ENCODE peak calls at places on chromosomes 7 and 10, in four cellular contexts. C, O, X and V are unnamed samples.

GRCh38 chr7:142873871-142874270 is 11.7 kb downstream of the TRPV6 start:
- DNase-seq in C (no peak), O (no peak), X (no peak), V (no peak)

GRCh38 chr7:67484244-67484751 is 487.7 kb downstream of the TYW1 start:
- DNase-seq in C (peak), O (peak), X (peak), V (peak)

GRCh38 chr10:71600856-71601255 is 118.7 kb downstream of the C10orf105 start:
- DNase-seq in C (no peak), O (peak), X (peak), V (peak)

GRCh38 chr10:123021517-123021916 is 12.7 kb downstream of the ACADSB start:
- DNase-seq in C (no peak), O (no peak), X (no peak), V (no peak)

GRCh38 chr10:36880898-36881297 is 244.5 kb upstream of the ANKRD30A start:
- DNase-seq in C (no peak), O (peak), X (no peak), V (peak)

GRCh38 chr7:127474457-127474856 is 81.9 kb upstream of the ZNF800 start:
- DNase-seq in C (no peak), O (no peak), X (no peak), V (no peak)

GRCh38 chr7:5417106-5418071 is 6.2 kb downstream of the TNRC18 start:
- DNase-seq in C (no peak), O (peak), X (no peak), V (no peak)

GRCh38 chr10:24974978-24975377 is 22.6 kb upstream of the PRTFDC1 start:
- DNase-seq in C (no peak), O (peak), X (no peak), V (peak)

GRCh38 chr7:38409524-38409923 is 136.1 kb upstream of the TARP start:
- DNase-seq in C (no peak), O (no peak), X (no peak), V (no peak)

GRCh38 chr7:45457591-45457990 is 116.6 kb upstream of the ADCY1 start:
- DNase-seq in C (no peak), O (no peak), X (no peak), V (no peak)

GRCh38 chr10:21811245-21811585 is 192.3 kb downstream of the DNAJC1 start:
- DNase-seq in C (no peak), O (no peak), X (no peak), V (no peak)

GRCh38 chr10:70096705-70097420 is 35.8 kb downstream of the AIFM2 start:
- DNase-seq in C (no peak), O (no peak), X (no peak), V (no peak)

GRCh38 chr7:138663741-138664710 is 37.1 kb downstream of the SVOPL start:
- DNase-seq in C (no peak), O (peak), X (no peak), V (peak)

GRCh38 chr7:31890751-31891150 is 179.5 kb downstream of the PDE1C start:
- DNase-seq in C (no peak), O (no peak), X (no peak), V (no peak)

GRCh38 chr7:115087437-115087836 is 165.5 kb downstream of the MDFIC start:
- DNase-seq in C (no peak), O (peak), X (no peak), V (peak)

GRCh38 chr10:47104101-47104707 is 193.0 kb downstream of the PTPN20 start:
- DNase-seq in C (no peak), O (no peak), X (no peak), V (no peak)

GRCh38 chr10:1576467-1577259 is 160.7 kb downstream of the ADARB2 start:
- DNase-seq in C (no peak), O (no peak), X (no peak), V (no peak)

GRCh38 chr10:103069453-103070331 is 123.4 kb downstream of the NT5C2 start:
- DNase-seq in C (no peak), O (peak), X (peak), V (peak)

GRCh38 chr10:122462533-122463465 is 1.4 kb downstream of the HTRA1 start:
- DNase-seq in C (no peak), O (peak), X (no peak), V (peak)

GRCh38 chr7:142451346-142451745 is 193.5 kb upstream of the PRSS58 start:
- DNase-seq in C (no peak), O (no peak), X (no peak), V (no peak)

GRCh38 chr7:139358541-139359365 is 941 bp upstream of the LUC7L2 start:
- DNase-seq in C (peak), O (peak), X (peak), V (no peak)

GRCh38 chr7:96310106-96310505 is 11.8 kb downstream of the SLC25A13 start:
- DNase-seq in C (no peak), O (no peak), X (no peak), V (no peak)

GRCh38 chr7:134327896-134328295 is 11.2 kb upstream of the SLC35B4 start:
- DNase-seq in C (peak), O (peak), X (peak), V (peak)

GRCh38 chr10:118495499-118495898 is 99.9 kb downstream of the PRLHR start:
- DNase-seq in C (no peak), O (no peak), X (no peak), V (no peak)

GRCh38 chr7:155448632-155449007 is 9.3 kb upstream of the EN2 start:
- DNase-seq in C (no peak), O (no peak), X (no peak), V (no peak)

GRCh38 chr10:103652599-103653281 is 159.2 kb downstream of the NEURL1 start:
- DNase-seq in C (no peak), O (no peak), X (no peak), V (no peak)

GRCh38 chr7:151244871-151245346 is 3.6 kb downstream of the SMARCD3 start:
- DNase-seq in C (no peak), O (no peak), X (no peak), V (no peak)

GRCh38 chr7:127546313-127546712 is 39.1 kb downstream of the GCC1 start:
- DNase-seq in C (no peak), O (no peak), X (no peak), V (no peak)

GRCh38 chr10:87092356-87092860 is 2.2 kb downstream of the GLUD1 start:
- DNase-seq in C (no peak), O (peak), X (no peak), V (peak)

GRCh38 chr7:95470452-95470851 is 15.3 kb upstream of the ASB4 start:
- DNase-seq in C (no peak), O (peak), X (no peak), V (peak)

GRCh38 chr7:26090927-26091519 is 61.0 kb upstream of the NFE2L3 start:
- DNase-seq in C (peak), O (peak), X (no peak), V (peak)

GRCh38 chr10:105188737-105189463 is 547.8 kb downstream of the SORCS3 start:
- DNase-seq in C (no peak), O (no peak), X (no peak), V (no peak)

GRCh38 chr10:28970231-28970630 is 292.9 kb downstream of the BAMBI start:
- DNase-seq in C (no peak), O (peak), X (no peak), V (peak)

GRCh38 chr7:30804078-30804661 is 33.0 kb downstream of the MINDY4 start:
- DNase-seq in C (no peak), O (peak), X (no peak), V (peak)